ENCODE peak calls at places on chromosomes 2 and 18, in seven cellular contexts. A, N, L, Z, Q, V and B are unnamed samples.

GRCh38 chr2:196136151-196136550 is 35.2 kb downstream of the STK17B start:
- DNase-seq in A (no peak), N (no peak), Q (no peak), Z (no peak), V (no peak), L (no peak), B (no peak)

GRCh38 chr2:169734172-169734847 is 678 bp downstream of the KLHL23 start:
- DNase-seq in L (peak; percentile 71), Q (peak; percentile 82), Z (no peak), A (peak; percentile 53), N (peak; percentile 25), V (no peak), B (peak; percentile 22)

GRCh38 chr2:10256525-10257031 is 46.1 kb upstream of the HPCAL1 start:
- DNase-seq in L (no peak), V (no peak), Z (no peak), A (peak; percentile 15), Q (peak; percentile 68), N (no peak), B (no peak)

GRCh38 chr18:79938196-79938595 is 13.3 kb downstream of the SLC66A2 start:
- DNase-seq in L (no peak), Z (no peak), N (no peak), Q (peak; percentile 47), A (peak; percentile 57), V (no peak), B (no peak)

GRCh38 chr2:56191617-56192016 is 7.8 kb downstream of the CCDC85A start:
- DNase-seq in Z (no peak), A (no peak), L (peak; percentile 29), V (no peak), N (peak; percentile 30), Q (no peak), B (peak; percentile 61)

GRCh38 chr2:120863661-120864320 is 128.1 kb downstream of the GLI2 start:
- DNase-seq in Q (peak; percentile 42), V (no peak), Z (no peak), L (no peak), A (no peak), N (peak; percentile 24), B (peak; percentile 92)

GRCh38 chr2:8477511-8478132 is 204.2 kb upstream of the ID2 start:
- DNase-seq in V (no peak), N (no peak), Z (no peak), L (peak; percentile 43), A (no peak), Q (no peak), B (no peak)

GRCh38 chr18:44637210-44638051 is 43.3 kb upstream of the SETBP1 start:
- DNase-seq in Q (no peak), V (no peak), A (no peak), N (no peak), L (no peak), Z (no peak), B (peak; percentile 26)

GRCh38 chr2:15939556-15939853 is 845 bp upstream of the MYCN start:
- DNase-seq in N (no peak), L (no peak), V (no peak), Z (no peak), Q (peak; percentile 88), A (no peak), B (no peak)

GRCh38 chr18:50038448-50038847 is 156.5 kb downstream of the MYO5B start:
- DNase-seq in N (no peak), A (no peak), Q (no peak), L (peak; percentile 70), V (no peak), Z (no peak), B (peak; percentile 49)

GRCh38 chr2:15729709-15730544 is 138.3 kb downstream of the DDX1 start:
- DNase-seq in N (no peak), V (no peak), L (no peak), Q (no peak), Z (no peak), A (no peak), B (no peak)

GRCh38 chr18:21459706-21460286 is 140.7 kb downstream of the ESCO1 start:
- DNase-seq in V (no peak), N (no peak), L (no peak), Q (no peak), A (no peak), Z (no peak), B (no peak)

GRCh38 chr18:6683112-6683876 is 46.2 kb upstream of the ARHGAP28 start:
- DNase-seq in V (no peak), A (no peak), N (no peak), Q (peak; percentile 82), Z (no peak), L (no peak), B (no peak)

GRCh38 chr2:207160115-207160514 is 5.6 kb downstream of the KLF7 start:
- DNase-seq in L (no peak), N (no peak), Q (no peak), V (no peak), A (no peak), Z (no peak), B (no peak)

GRCh38 chr2:53475766-53476165 is 291.8 kb upstream of the CHAC2 start:
- DNase-seq in Z (no peak), L (no peak), V (no peak), A (no peak), Q (no peak), N (no peak), B (no peak)

GRCh38 chr2:121071058-121071504 is 213.9 kb downstream of the TFCP2L1 start:
- DNase-seq in Q (peak; percentile 88), A (peak; percentile 78), Z (peak; percentile 45), N (peak; percentile 37), V (no peak), L (peak; percentile 68), B (peak; percentile 62)

GRCh38 chr2:199602271-199602895 is 144.6 kb upstream of the SATB2 start:
- DNase-seq in L (peak; percentile 86), N (no peak), Z (no peak), A (no peak), Q (no peak), V (no peak), B (no peak)